ENCODE peak calls at places on chromosomes 11 and 22, in seven cellular contexts. G is A172, L is Daoy, J is GM04504, Z is T-cell, R is T follicular helper cell, W is head of caudate nucleus. D is an unnamed sample.

GRCh38 chr11:73168925-73169579 is 26.9 kb upstream of the FCHSD2 start:
- DNase-seq in G (no peak), L (no peak), J (no peak), Z (no peak), R (no peak), W (no peak), D (no peak)

GRCh38 chr22:50329236-50329635 is 2.4 kb upstream of the DENND6B start:
- DNase-seq in G (peak), L (peak), J (no peak), Z (no peak), R (no peak), W (no peak), D (no peak)

GRCh38 chr11:20647976-20648565 is 21.3 kb upstream of the NELL1 start:
- DNase-seq in G (peak), L (peak), J (peak), Z (no peak), R (no peak), W (peak), D (peak)

GRCh38 chr22:35209203-35209602 is 48.1 kb upstream of the HMGXB4 start:
- DNase-seq in G (no peak), L (no peak), J (no peak), Z (no peak), R (no peak), W (no peak), D (no peak)

GRCh38 chr22:33104192-33104591 is 46.0 kb upstream of the SYN3 start:
- DNase-seq in G (no peak), L (no peak), J (no peak), Z (no peak), R (no peak), W (no peak), D (no peak)

GRCh38 chr11:68439355-68440065 is 21.0 kb upstream of the PPP6R3 start:
- DNase-seq in G (no peak), L (no peak), J (no peak), Z (no peak), R (no peak), W (no peak), D (no peak)

GRCh38 chr22:37842015-37842793 is 1.9 kb downstream of the ANKRD54 start:
- DNase-seq in G (no peak), L (no peak), J (no peak), Z (no peak), R (no peak), W (no peak), D (no peak)

GRCh38 chr11:65384301-65384889 is 1.9 kb upstream of the SLC25A45 start:
- DNase-seq in G (peak), L (peak), J (no peak), Z (no peak), R (no peak), W (no peak), D (no peak)

GRCh38 chr11:86068138-86068861 is 584 bp downstream of the PICALM start:
- DNase-seq in G (peak), L (peak), J (no peak), Z (peak), R (peak), W (peak), D (peak)

GRCh38 chr22:18063311-18063710 is 14.5 kb upstream of the PEX26 start:
- DNase-seq in G (no peak), L (peak), J (no peak), Z (no peak), R (no peak), W (no peak), D (no peak)

GRCh38 chr11:279966-280761 is 2.0 kb downstream of the NLRP6 start:
- DNase-seq in G (no peak), L (no peak), J (no peak), Z (peak), R (peak), W (no peak), D (no peak)

GRCh38 chr11:78350101-78350645 is 67.4 kb downstream of the GAB2 start:
- DNase-seq in G (peak), L (peak), J (no peak), Z (no peak), R (no peak), W (no peak), D (peak)

GRCh38 chr11:125483592-125483991 is 12.5 kb downstream of the FEZ1 start:
- DNase-seq in G (no peak), L (no peak), J (no peak), Z (no peak), R (no peak), W (no peak), D (no peak)

GRCh38 chr11:76232026-76232665 is 25.8 kb upstream of the WNT11 start:
- DNase-seq in G (no peak), L (no peak), J (no peak), Z (peak), R (peak), W (no peak), D (no peak)

GRCh38 chr11:117154468-117154867 is 10.4 kb downstream of the PAFAH1B2 start:
- DNase-seq in G (no peak), L (no peak), J (no peak), Z (no peak), R (no peak), W (no peak), D (no peak)

D was measured in Ammon's horn.